ENCODE peak calls at places on chromosomes 13 and 19, in six cellular contexts. One of them, this sample, is unnamed. For H3K4me1, the result is how much of the 10 kb centered on the place peaks cover.

GRCh38 chr13:39767791-39768564 is 112.5 kb downstream of the COG6 start:
- DNase-seq in endodermal cell: peak
- DNase-seq in BE2C: no peak
- DNase-seq in adrenal gland: no peak
- DNase-seq in ascending aorta: no peak
- DNase-seq in IMR-90: no peak
- DNase-seq in this sample: peak

GRCh38 chr19:33771308-33772101 is 25.2 kb upstream of the KCTD15 start:
- DNase-seq in adrenal gland: peak
- DNase-seq in BE2C: peak
- DNase-seq in IMR-90: peak
- DNase-seq in ascending aorta: no peak
- DNase-seq in endodermal cell: peak
- DNase-seq in this sample: peak

GRCh38 chr13:29140277-29140676 is 320.1 kb downstream of the MTUS2 start:
- DNase-seq in BE2C: no peak
- DNase-seq in adrenal gland: no peak
- DNase-seq in IMR-90: no peak
- DNase-seq in ascending aorta: peak
- DNase-seq in endodermal cell: no peak
- DNase-seq in this sample: no peak

GRCh38 chr13:75806101-75806500 is 170.0 kb downstream of the LMO7 start:
- DNase-seq in BE2C: no peak
- DNase-seq in ascending aorta: no peak
- DNase-seq in IMR-90: peak
- DNase-seq in adrenal gland: no peak
- DNase-seq in endodermal cell: peak
- DNase-seq in this sample: no peak

GRCh38 chr19:35370722-35371121 is at the start of gene GPR42:
- DNase-seq in ascending aorta: no peak
- DNase-seq in adrenal gland: no peak
- DNase-seq in BE2C: no peak
- DNase-seq in IMR-90: no peak
- DNase-seq in endodermal cell: no peak
- DNase-seq in this sample: no peak

GRCh38 chr13:45705936-45706335 is 3.8 kb downstream of the CBY2 start:
- DNase-seq in endodermal cell: no peak
- DNase-seq in ascending aorta: no peak
- DNase-seq in IMR-90: no peak
- DNase-seq in adrenal gland: no peak
- DNase-seq in BE2C: no peak
- DNase-seq in this sample: no peak

GRCh38 chr13:71536201-71536600 is 330.8 kb downstream of the DACH1 start:
- DNase-seq in endodermal cell: no peak
- DNase-seq in BE2C: no peak
- DNase-seq in ascending aorta: no peak
- DNase-seq in adrenal gland: no peak
- DNase-seq in IMR-90: no peak
- DNase-seq in this sample: no peak

GRCh38 chr19:48445606-48446481 is at the start of gene GRWD1:
- DNase-seq in ascending aorta: peak
- DNase-seq in adrenal gland: peak
- DNase-seq in IMR-90: peak
- DNase-seq in endodermal cell: peak
- DNase-seq in BE2C: peak
- DNase-seq in this sample: peak

GRCh38 chr13:44755872-44756271 is 179.7 kb upstream of the TSC22D1 start:
- DNase-seq in endodermal cell: no peak
- DNase-seq in ascending aorta: no peak
- DNase-seq in IMR-90: peak
- DNase-seq in BE2C: no peak
- DNase-seq in adrenal gland: no peak
- DNase-seq in this sample: no peak

GRCh38 chr13:51271008-51271407 is 48.8 kb downstream of the FAM124A start:
- DNase-seq in ascending aorta: no peak
- DNase-seq in endodermal cell: peak
- DNase-seq in IMR-90: no peak
- DNase-seq in adrenal gland: no peak
- DNase-seq in BE2C: no peak
- DNase-seq in this sample: no peak

GRCh38 chr19:47267350-47267759 is 7.3 kb upstream of the INAFM1 start:
- DNase-seq in endodermal cell: no peak
- DNase-seq in BE2C: no peak
- DNase-seq in ascending aorta: no peak
- DNase-seq in adrenal gland: no peak
- DNase-seq in IMR-90: no peak
- DNase-seq in this sample: no peak

GRCh38 chr19:5534787-5535586 is 32.8 kb downstream of the TINCR start:
- DNase-seq in endodermal cell: peak
- DNase-seq in ascending aorta: no peak
- DNase-seq in BE2C: peak
- DNase-seq in IMR-90: peak
- DNase-seq in adrenal gland: no peak
- DNase-seq in this sample: peak

GRCh38 chr19:51525731-51526130 is 5.7 kb downstream of the SIGLEC6 start:
- DNase-seq in BE2C: no peak
- DNase-seq in IMR-90: no peak
- DNase-seq in ascending aorta: no peak
- DNase-seq in endodermal cell: no peak
- DNase-seq in adrenal gland: no peak
- DNase-seq in this sample: no peak

GRCh38 chr13:110216403-110217041 is 90.4 kb downstream of the COL4A1 start:
- DNase-seq in adrenal gland: peak
- DNase-seq in BE2C: no peak
- DNase-seq in IMR-90: peak
- DNase-seq in endodermal cell: no peak
- DNase-seq in ascending aorta: peak
- DNase-seq in this sample: no peak

GRCh38 chr13:102556806-102557205 is 40.0 kb upstream of the TPP2 start:
- DNase-seq in IMR-90: no peak
- DNase-seq in endodermal cell: no peak
- DNase-seq in BE2C: no peak
- DNase-seq in ascending aorta: no peak
- DNase-seq in adrenal gland: no peak
- DNase-seq in this sample: peak

GRCh38 chr13:47826481-47826880 is 174.6 kb downstream of the SUCLA2 start:
- DNase-seq in endodermal cell: no peak
- DNase-seq in ascending aorta: no peak
- DNase-seq in BE2C: no peak
- DNase-seq in adrenal gland: no peak
- DNase-seq in IMR-90: peak
- DNase-seq in this sample: no peak

GRCh38 chr19:2578391-2578826 is 102.5 kb downstream of the GADD45B start:
- DNase-seq in IMR-90: peak
- DNase-seq in adrenal gland: no peak
- DNase-seq in endodermal cell: peak
- DNase-seq in BE2C: no peak
- DNase-seq in ascending aorta: peak
- DNase-seq in this sample: no peak

GRCh38 chr19:49200238-49200862 is 42.8 kb downstream of the TRPM4 start:
- DNase-seq in BE2C: peak
- DNase-seq in ascending aorta: no peak
- DNase-seq in endodermal cell: peak
- DNase-seq in adrenal gland: no peak
- DNase-seq in IMR-90: no peak
- DNase-seq in this sample: peak

GRCh38 chr19:5253403-5254110 is 87.1 kb downstream of the PTPRS start:
- DNase-seq in BE2C: no peak
- DNase-seq in IMR-90: peak
- DNase-seq in adrenal gland: peak
- DNase-seq in endodermal cell: no peak
- DNase-seq in ascending aorta: peak
- DNase-seq in this sample: no peak

GRCh38 chr19:38283261-38283660 is 18.9 kb downstream of the SPINT2 start:
- DNase-seq in ascending aorta: no peak
- DNase-seq in IMR-90: no peak
- DNase-seq in adrenal gland: no peak
- DNase-seq in endodermal cell: no peak
- DNase-seq in BE2C: no peak
- DNase-seq in this sample: no peak

GRCh38 chr19:2014731-2015610 is 543 bp downstream of the BTBD2 start:
- DNase-seq in endodermal cell: peak
- DNase-seq in adrenal gland: no peak
- DNase-seq in BE2C: peak
- DNase-seq in IMR-90: no peak
- DNase-seq in ascending aorta: no peak
- DNase-seq in this sample: peak

GRCh38 chr13:84641491-84641890 is 759.2 kb upstream of the SLITRK1 start:
- DNase-seq in ascending aorta: no peak
- DNase-seq in endodermal cell: no peak
- DNase-seq in BE2C: no peak
- DNase-seq in IMR-90: peak
- DNase-seq in adrenal gland: no peak
- DNase-seq in this sample: no peak

GRCh38 chr13:110914293-110915056 is 394 bp downstream of the ANKRD10 start:
- DNase-seq in ascending aorta: peak
- DNase-seq in adrenal gland: peak
- DNase-seq in BE2C: peak
- DNase-seq in IMR-90: peak
- DNase-seq in endodermal cell: peak
- DNase-seq in this sample: peak

GRCh38 chr13:29065142-29065541 is 245.0 kb downstream of the MTUS2 start:
- DNase-seq in ascending aorta: no peak
- DNase-seq in endodermal cell: no peak
- DNase-seq in adrenal gland: no peak
- DNase-seq in IMR-90: no peak
- DNase-seq in BE2C: no peak
- DNase-seq in this sample: no peak

GRCh38 chr19:17775245-17775927 is 19.6 kb upstream of the B3GNT3 start:
- DNase-seq in IMR-90: peak
- DNase-seq in endodermal cell: peak
- DNase-seq in adrenal gland: no peak
- DNase-seq in ascending aorta: no peak
- DNase-seq in BE2C: peak
- DNase-seq in this sample: no peak

DNA sequence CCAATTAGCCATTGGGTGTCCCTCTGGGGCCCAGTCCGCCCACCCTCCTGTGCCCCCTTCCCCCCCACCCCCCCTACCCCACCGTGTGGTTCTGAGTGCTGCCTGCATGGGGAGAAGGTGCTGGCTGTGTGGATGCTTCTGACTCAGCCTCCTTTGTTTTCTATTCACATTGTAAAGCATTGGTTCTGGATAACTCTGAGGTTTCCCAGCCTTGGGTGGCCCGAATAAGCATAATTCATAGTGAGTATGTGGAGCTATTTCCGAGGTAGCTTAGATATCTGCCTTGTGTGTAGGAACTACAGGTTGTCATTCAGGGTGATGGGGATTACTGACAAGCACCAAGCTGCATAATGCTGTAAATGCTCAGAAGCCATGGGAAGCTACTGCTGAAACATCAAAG is 241.0 kb downstream of the FGF9 start:
- DNase-seq in endodermal cell: no peak
- DNase-seq in IMR-90: no peak
- DNase-seq in adrenal gland: no peak
- DNase-seq in BE2C: no peak
- DNase-seq in ascending aorta: no peak
- DNase-seq in this sample: no peak
- H3K4me1 ChIP-seq in endodermal cell: under half
- H3K4me1 ChIP-seq in IMR-90: under half
- H3K4me1 ChIP-seq in adrenal gland: under half
- H3K4me1 ChIP-seq in BE2C: under half
- H3K4me1 ChIP-seq in ascending aorta: under half
- H3K4me1 ChIP-seq in this sample: under half

GRCh38 chr13:57633141-57633949 is 1.8 kb downstream of the PCDH17 start:
- DNase-seq in adrenal gland: peak
- DNase-seq in endodermal cell: peak
- DNase-seq in ascending aorta: peak
- DNase-seq in IMR-90: no peak
- DNase-seq in BE2C: no peak
- DNase-seq in this sample: no peak
- TF ChIP-seq CTCF in adrenal gland: peak
- TF ChIP-seq CTCF in endodermal cell: peak
- TF ChIP-seq CTCF in ascending aorta: peak
- TF ChIP-seq CTCF in IMR-90: no peak
- TF ChIP-seq CTCF in BE2C: no peak
- TF ChIP-seq CTCF in this sample: no peak

DNA sequence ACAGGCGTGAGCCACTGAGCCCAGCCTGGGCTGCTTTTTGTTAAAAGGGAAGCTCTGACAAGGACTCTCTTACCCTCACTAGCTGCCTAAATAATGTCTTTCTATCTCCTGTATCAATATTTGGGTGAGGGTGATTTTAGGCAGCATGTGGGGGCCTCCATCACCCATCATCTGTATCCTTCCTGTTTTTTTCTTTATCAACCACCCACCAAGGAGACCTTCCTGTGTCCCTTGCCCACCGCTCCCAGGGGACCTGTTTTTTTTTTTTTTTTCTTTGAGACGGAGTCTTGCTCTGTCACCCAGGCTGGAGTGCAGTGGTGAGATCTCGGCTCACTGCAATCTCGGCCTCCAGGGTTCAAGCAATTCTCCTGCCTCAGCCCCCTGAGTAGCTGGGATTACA is 5.4 kb upstream of the NDUFB7 start:
- DNase-seq in endodermal cell: no peak
- DNase-seq in IMR-90: no peak
- DNase-seq in adrenal gland: no peak
- DNase-seq in ascending aorta: no peak
- DNase-seq in BE2C: no peak
- DNase-seq in this sample: no peak
- H3K4me1 ChIP-seq in endodermal cell: under half
- H3K4me1 ChIP-seq in IMR-90: under half
- H3K4me1 ChIP-seq in adrenal gland: under half
- H3K4me1 ChIP-seq in ascending aorta: under half
- H3K4me1 ChIP-seq in BE2C: under half
- H3K4me1 ChIP-seq in this sample: under half

DNA sequence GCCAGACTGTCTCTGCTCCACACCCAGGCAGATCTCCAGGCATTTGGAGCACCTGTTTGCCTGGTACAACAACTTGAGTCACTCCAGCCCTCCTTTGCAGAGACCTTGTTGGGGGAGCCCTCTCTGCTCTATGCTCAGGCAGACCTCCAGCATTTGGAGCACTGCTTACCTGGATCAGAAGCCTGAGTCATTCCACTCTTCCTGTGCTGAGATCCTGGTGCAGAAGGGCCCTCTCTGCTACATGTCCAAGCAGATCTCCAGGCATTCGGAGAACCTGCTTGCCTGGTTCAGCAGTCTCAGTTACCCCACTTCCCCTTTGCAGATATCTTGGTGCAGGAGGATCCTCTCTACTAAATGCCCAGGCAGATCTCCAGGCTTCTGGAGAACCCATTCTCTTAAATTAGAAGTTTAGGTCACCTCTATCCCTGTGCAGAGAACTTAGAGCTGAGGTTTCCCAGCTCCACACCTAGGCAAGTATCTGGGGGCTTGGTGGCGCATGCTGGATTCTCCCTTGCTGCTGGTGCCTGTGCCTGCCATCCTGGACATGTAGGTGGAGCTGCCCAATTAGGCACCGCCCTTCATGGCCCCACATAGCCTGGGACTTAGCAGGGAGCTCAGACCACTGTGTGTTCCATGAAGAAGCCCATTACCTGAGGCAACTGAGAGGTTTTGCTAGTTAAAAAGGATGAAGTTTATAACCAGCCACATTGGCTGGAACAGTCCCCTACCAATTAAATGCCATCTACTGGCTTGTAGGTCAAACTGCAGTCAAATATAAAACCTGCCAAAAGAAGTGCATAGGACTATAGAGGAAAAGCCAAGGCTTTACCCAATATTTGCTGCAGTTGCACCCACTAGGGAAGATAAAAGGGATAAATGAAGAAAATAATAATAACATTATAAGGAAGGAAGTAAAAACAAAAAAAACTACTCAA is 97.6 kb upstream of the SLITRK6 start:
- DNase-seq in adrenal gland: no peak
- DNase-seq in BE2C: no peak
- DNase-seq in IMR-90: peak
- DNase-seq in ascending aorta: no peak
- DNase-seq in endodermal cell: peak
- DNase-seq in this sample: peak
- TF ChIP-seq CTCF in adrenal gland: no peak
- TF ChIP-seq CTCF in BE2C: peak
- TF ChIP-seq CTCF in IMR-90: peak
- TF ChIP-seq CTCF in ascending aorta: no peak
- TF ChIP-seq CTCF in endodermal cell: peak
- TF ChIP-seq CTCF in this sample: peak